ENCODE peak calls at places on chromosomes 6 and 20, in six cellular contexts. T, D, G, Q, N and B are unnamed samples.

GRCh38 chr6:125149256-125150144 is 4.1 kb upstream of the TPD52L1 start:
- DNase-seq in T (no peak), D (no peak), G (peak), Q (peak), N (no peak), B (no peak)

GRCh38 chr6:150087336-150087735 is 18.4 kb upstream of the ULBP3 start:
- DNase-seq in T (no peak), D (no peak), G (no peak), Q (no peak), N (no peak), B (no peak)

GRCh38 chr6:125421853-125422252 is 120.1 kb upstream of the HDDC2 start:
- DNase-seq in T (peak), D (peak), G (peak), Q (peak), N (peak), B (no peak)

GRCh38 chr20:48574383-48574782 is 253.4 kb downstream of the PREX1 start:
- DNase-seq in T (no peak), D (no peak), G (no peak), Q (peak), N (peak), B (no peak)

GRCh38 chr6:89208551-89208950 is 8.6 kb downstream of the GABRR1 start:
- DNase-seq in T (no peak), D (no peak), G (no peak), Q (peak), N (no peak), B (no peak)

GRCh38 chr20:16580127-16580526 is 6.9 kb upstream of the KIF16B start:
- DNase-seq in T (no peak), D (no peak), G (peak), Q (peak), N (no peak), B (no peak)

GRCh38 chr6:18155864-18156396 is 708 bp downstream of the KDM1B start:
- DNase-seq in T (peak), D (peak), G (no peak), Q (peak), N (peak), B (peak)

GRCh38 chr20:2804921-2805681 is 4.7 kb upstream of the CPXM1 start:
- DNase-seq in T (no peak), D (peak), G (peak), Q (no peak), N (peak), B (no peak)

GRCh38 chr20:35618032-35618371 is 2.4 kb downstream of the SPAG4 start:
- DNase-seq in T (no peak), D (no peak), G (no peak), Q (no peak), N (no peak), B (no peak)

GRCh38 chr20:35616465-35617396 is 1.1 kb downstream of the SPAG4 start:
- DNase-seq in T (peak), D (peak), G (peak), Q (peak), N (peak), B (peak)

GRCh38 chr20:35615667-35616464 is at the start of gene SPAG4:
- DNase-seq in T (peak), D (peak), G (peak), Q (no peak), N (peak), B (peak)

GRCh38 chr20:35618372-35619131 is 2.9 kb downstream of the SPAG4 start:
- DNase-seq in T (no peak), D (peak), G (peak), Q (peak), N (peak), B (peak)

DNA sequence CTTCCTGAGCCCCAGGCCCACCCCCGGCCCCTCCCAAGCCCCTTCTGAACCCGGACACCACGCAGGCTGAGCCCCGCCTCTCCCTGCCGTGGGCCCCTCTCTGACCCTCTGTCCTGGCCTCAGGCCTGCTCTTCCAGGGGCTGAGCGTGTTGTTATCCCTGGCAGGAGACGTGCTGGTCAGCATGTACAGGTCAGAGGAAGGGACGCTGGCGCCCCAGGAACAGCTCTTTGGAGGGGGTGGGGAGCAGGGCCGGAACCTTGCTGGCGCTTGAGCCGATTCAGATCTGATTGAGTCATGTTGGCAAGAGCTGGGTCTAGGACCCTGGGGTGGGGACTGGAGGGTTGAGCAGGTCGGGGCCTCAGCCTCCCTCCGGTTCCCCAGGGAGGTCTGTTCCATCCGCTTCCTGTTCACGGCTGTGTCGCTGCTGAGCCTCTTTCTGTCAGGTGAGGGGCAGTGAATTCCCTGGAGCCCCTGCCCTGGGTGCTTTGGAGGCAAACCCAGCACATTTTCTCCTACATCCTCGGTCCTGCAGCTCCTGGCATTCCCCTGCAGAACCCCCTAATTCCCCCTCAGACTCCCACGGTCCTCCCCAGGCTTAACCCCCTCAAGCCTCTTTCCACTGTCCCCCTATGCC is 1.9 kb downstream of the SPAG4 start:
- DNase-seq in T (peak), D (peak), G (peak), Q (peak), N (peak), B (peak)
- TF ChIP-seq CTCF in T (peak), D (peak), G (peak), Q (peak), N (peak), B (no peak)

DNA sequence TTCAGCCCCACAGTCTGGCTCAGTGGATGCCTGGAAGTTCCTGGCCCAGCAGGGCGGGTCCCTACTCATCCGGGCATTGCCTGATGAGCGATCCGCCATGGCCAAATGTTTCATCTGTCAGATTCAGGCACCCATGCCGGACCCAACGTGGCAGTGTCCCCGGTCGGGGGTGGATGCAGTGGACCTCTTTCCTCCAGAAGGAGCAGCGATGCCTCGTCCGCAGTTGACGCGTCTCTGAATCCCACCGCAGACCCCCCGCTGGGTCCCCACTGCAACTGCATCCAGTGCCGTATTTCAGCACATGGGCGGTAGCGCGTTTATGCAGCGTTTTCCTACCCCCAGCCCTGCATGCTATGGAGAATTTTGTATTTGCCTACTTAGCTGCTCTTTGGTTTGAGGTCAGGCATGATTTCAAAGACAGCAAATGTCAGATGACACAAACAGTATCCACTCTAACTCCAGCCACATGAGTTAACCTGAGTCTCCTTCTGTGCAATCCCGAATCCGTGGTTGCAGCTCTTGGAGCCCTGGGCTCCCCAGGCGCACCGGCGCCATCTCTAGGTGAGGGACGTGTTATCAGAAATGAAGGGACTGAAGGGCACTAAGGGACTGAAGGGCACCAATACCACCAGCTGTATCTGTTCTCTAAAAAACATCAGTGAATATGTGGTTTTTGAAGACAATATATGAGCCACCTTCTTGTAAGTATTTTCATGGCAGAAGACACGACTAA is 72.6 kb upstream of the THBS2 start:
- DNase-seq in T (no peak), D (no peak), G (peak), Q (peak), N (peak), B (no peak)
- TF ChIP-seq CTCF in T (no peak), D (no peak), G (peak), Q (peak), N (peak), B (no peak)

GRCh38 chr6:168440520-168441433 is at the start of gene SMOC2:
- DNase-seq in T (peak), D (peak), G (peak), Q (no peak), N (peak), B (no peak)
- TF ChIP-seq CTCF in T (no peak), D (no peak), G (no peak), Q (no peak), N (no peak), B (no peak)

GRCh38 chr6:71621918-71622519 is 264.3 kb upstream of the RIMS1 start:
- DNase-seq in T (no peak), D (no peak), G (peak), Q (peak), N (no peak), B (no peak)
- TF ChIP-seq CTCF in T (no peak), D (peak), G (peak), Q (peak), N (peak), B (no peak)

GRCh38 chr20:462199-462991 is at the start of gene TBC1D20:
- DNase-seq in T (peak), D (peak), G (peak), Q (peak), N (peak), B (peak)
- TF ChIP-seq CTCF in T (no peak), D (no peak), G (peak), Q (peak), N (peak), B (no peak)

DNA sequence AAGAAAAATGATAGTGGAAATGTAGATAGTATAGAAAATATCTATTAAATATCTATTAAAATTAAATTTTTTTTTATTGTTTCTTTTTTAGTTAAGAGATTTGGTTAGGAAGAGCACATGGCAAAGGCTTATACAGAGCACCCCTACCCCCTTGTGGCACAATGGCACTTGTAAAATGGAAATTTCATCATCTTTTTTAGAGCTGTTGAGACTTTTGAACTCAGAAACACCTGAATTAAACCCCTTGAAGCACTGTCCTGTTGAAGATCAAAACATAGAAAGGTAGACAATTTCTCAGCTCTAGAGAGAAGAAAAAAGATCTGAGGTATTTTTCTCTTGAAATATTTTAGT is 572.4 kb downstream of the PKHD1 start:
- DNase-seq in T (no peak), D (no peak), G (no peak), Q (no peak), N (no peak), B (no peak)
- TF ChIP-seq CTCF in T (no peak), D (no peak), G (no peak), Q (no peak), N (peak), B (no peak)

DNA sequence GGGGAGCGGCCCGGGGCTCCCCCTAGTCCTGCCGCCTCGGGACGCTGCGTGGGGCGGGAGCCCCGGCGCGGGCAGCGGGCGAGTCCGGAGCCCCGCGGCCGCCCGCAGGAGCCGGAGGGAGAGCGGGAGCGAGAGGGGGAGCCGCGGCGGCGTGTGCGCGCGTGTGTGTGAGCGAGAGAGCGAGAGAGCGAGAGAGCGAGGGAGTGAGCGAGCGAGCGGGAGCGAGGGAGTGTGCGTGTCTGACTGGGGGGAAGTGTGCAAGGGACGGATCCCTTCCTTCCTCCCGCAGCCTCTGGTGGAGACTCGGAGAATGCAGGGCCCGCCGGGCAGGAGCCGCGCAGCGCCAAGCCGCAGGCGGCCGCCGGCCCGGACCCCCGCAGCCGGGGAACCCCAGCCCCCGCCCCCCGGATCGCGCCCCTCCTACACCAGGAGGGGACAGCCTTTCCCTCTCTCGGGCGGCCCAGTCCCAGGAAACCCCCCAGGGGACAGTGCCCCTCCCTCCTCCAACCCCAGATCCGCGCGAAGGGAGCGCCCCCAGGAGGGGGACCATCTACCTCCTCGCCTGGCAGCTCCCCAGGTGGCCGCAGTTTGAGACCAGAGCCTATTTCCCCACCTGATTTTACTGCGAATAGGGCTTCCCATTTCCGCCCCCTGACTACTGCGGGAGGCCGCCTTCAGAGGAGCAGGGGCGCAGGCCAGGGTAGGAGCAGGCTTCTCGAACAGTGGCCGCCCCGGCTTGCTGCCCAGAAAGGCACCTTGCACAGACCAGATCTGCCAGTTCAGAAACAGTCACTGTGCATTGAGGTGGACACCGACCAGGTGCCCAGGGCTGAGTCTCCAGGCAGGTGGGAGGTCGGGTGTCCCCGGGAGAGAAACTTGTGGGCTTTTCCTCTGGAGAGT is at the start of gene CDH22:
- DNase-seq in T (peak), D (peak), G (peak), Q (peak), N (peak), B (no peak)
- TF ChIP-seq CTCF in T (peak), D (peak), G (peak), Q (peak), N (peak), B (no peak)

GRCh38 chr6:112269165-112269564 is 14.8 kb upstream of the LAMA4 start:
- DNase-seq in T (no peak), D (no peak), G (peak), Q (peak), N (no peak), B (no peak)
- TF ChIP-seq CTCF in T (peak), D (no peak), G (peak), Q (peak), N (peak), B (no peak)

DNA sequence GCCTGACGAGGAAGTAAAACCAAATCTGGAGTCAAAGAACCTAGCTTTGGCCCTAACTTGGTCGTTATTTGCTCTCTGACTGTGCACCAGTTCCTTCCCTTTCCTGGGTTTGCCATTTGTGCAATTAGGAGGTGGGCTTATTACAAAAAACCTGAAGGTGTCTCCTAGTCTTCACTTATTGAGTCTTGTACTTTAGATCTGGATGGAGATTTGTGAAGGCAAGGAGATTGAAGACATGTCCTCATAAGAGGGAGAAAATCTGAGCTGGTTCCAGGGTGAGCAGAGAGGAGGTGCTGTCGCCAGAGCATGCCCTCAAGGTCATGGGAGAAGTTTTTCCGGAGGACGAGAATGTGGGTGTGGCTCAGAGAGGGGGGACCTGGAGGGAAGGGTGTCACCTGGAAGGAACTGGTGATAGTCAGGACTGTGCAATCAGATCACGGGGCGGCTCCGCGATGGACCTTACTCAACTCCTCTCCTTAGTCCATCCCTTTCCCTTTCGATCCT is 703 bp upstream of the ACSS2 start:
- DNase-seq in T (no peak), D (no peak), G (no peak), Q (no peak), N (no peak), B (no peak)
- TF ChIP-seq CTCF in T (peak), D (no peak), G (peak), Q (peak), N (peak), B (no peak)

GRCh38 chr6:79234150-79235022 is at the start of gene HMGN3:
- DNase-seq in T (peak), D (peak), G (peak), Q (peak), N (peak), B (peak)
- TF ChIP-seq CTCF in T (peak), D (no peak), G (no peak), Q (no peak), N (peak), B (no peak)